ENCODE peak calls at places on chromosomes 5 and 9, in five cellular contexts. One of them, this sample, is unnamed.

GRCh38 chr9:105050296-105050695 is 122.3 kb upstream of the ABCA1 start:
- DNase-seq in left ventricle myocardium inferior: no peak
- DNase-seq in PC-3: peak; percentile 3
- DNase-seq in mesendoderm: no peak
- DNase-seq in foreskin keratinocyte: no peak
- DNase-seq in this sample: no peak

GRCh38 chr9:131627846-131628820 is 82.8 kb downstream of the PRRT1B start:
- DNase-seq in left ventricle myocardium inferior: no peak
- DNase-seq in PC-3: no peak
- DNase-seq in mesendoderm: no peak
- DNase-seq in foreskin keratinocyte: no peak
- DNase-seq in this sample: peak; percentile 59

GRCh38 chr5:155954739-155955445 is 372.1 kb upstream of the SGCD start:
- DNase-seq in left ventricle myocardium inferior: no peak
- DNase-seq in PC-3: no peak
- DNase-seq in mesendoderm: no peak
- DNase-seq in foreskin keratinocyte: no peak
- DNase-seq in this sample: no peak

GRCh38 chr5:45399041-45399440 is 297.1 kb downstream of the HCN1 start:
- DNase-seq in left ventricle myocardium inferior: no peak
- DNase-seq in PC-3: no peak
- DNase-seq in mesendoderm: peak; percentile 73
- DNase-seq in foreskin keratinocyte: no peak
- DNase-seq in this sample: no peak

GRCh38 chr5:163916376-163916775 is 411.0 kb downstream of the MAT2B start:
- DNase-seq in left ventricle myocardium inferior: no peak
- DNase-seq in PC-3: no peak
- DNase-seq in mesendoderm: no peak
- DNase-seq in foreskin keratinocyte: no peak
- DNase-seq in this sample: no peak

GRCh38 chr5:65480306-65480865 is 1.3 kb downstream of the ADAMTS6 start:
- DNase-seq in left ventricle myocardium inferior: peak; percentile 80
- DNase-seq in PC-3: peak; percentile 43
- DNase-seq in mesendoderm: peak; percentile 39
- DNase-seq in foreskin keratinocyte: peak; percentile 46
- DNase-seq in this sample: peak; percentile 79

GRCh38 chr9:38038307-38039089 is 30.5 kb downstream of the SHB start:
- DNase-seq in left ventricle myocardium inferior: no peak
- DNase-seq in PC-3: no peak
- DNase-seq in mesendoderm: peak; percentile 55
- DNase-seq in foreskin keratinocyte: no peak
- DNase-seq in this sample: peak; percentile 30

GRCh38 chr5:71586052-71586940 is 844 bp upstream of the MCCC2 start:
- DNase-seq in left ventricle myocardium inferior: no peak
- DNase-seq in PC-3: no peak
- DNase-seq in mesendoderm: no peak
- DNase-seq in foreskin keratinocyte: no peak
- DNase-seq in this sample: peak; percentile 21

GRCh38 chr5:149940077-149940574 is 4.5 kb downstream of the PDE6A start:
- DNase-seq in left ventricle myocardium inferior: no peak
- DNase-seq in PC-3: peak; percentile 42
- DNase-seq in mesendoderm: no peak
- DNase-seq in foreskin keratinocyte: no peak
- DNase-seq in this sample: no peak

GRCh38 chr9:4620046-4620765 is 41.9 kb upstream of the PLPP6 start:
- DNase-seq in left ventricle myocardium inferior: no peak
- DNase-seq in PC-3: peak; percentile 18
- DNase-seq in mesendoderm: peak; percentile 70
- DNase-seq in foreskin keratinocyte: peak; percentile 8
- DNase-seq in this sample: no peak

GRCh38 chr5:126031989-126032716 is 391.1 kb upstream of the GRAMD2B start:
- DNase-seq in left ventricle myocardium inferior: peak; percentile 68
- DNase-seq in PC-3: peak; percentile 25
- DNase-seq in mesendoderm: no peak
- DNase-seq in foreskin keratinocyte: no peak
- DNase-seq in this sample: peak; percentile 29

GRCh38 chr5:33772276-33772990 is 119.4 kb downstream of the ADAMTS12 start:
- DNase-seq in left ventricle myocardium inferior: no peak
- DNase-seq in PC-3: peak; percentile 50
- DNase-seq in mesendoderm: no peak
- DNase-seq in foreskin keratinocyte: peak; percentile 31
- DNase-seq in this sample: no peak

GRCh38 chr9:136519263-136520052 is 26.4 kb downstream of the NOTCH1 start:
- DNase-seq in left ventricle myocardium inferior: no peak
- DNase-seq in PC-3: no peak
- DNase-seq in mesendoderm: no peak
- DNase-seq in foreskin keratinocyte: no peak
- DNase-seq in this sample: no peak

DNA sequence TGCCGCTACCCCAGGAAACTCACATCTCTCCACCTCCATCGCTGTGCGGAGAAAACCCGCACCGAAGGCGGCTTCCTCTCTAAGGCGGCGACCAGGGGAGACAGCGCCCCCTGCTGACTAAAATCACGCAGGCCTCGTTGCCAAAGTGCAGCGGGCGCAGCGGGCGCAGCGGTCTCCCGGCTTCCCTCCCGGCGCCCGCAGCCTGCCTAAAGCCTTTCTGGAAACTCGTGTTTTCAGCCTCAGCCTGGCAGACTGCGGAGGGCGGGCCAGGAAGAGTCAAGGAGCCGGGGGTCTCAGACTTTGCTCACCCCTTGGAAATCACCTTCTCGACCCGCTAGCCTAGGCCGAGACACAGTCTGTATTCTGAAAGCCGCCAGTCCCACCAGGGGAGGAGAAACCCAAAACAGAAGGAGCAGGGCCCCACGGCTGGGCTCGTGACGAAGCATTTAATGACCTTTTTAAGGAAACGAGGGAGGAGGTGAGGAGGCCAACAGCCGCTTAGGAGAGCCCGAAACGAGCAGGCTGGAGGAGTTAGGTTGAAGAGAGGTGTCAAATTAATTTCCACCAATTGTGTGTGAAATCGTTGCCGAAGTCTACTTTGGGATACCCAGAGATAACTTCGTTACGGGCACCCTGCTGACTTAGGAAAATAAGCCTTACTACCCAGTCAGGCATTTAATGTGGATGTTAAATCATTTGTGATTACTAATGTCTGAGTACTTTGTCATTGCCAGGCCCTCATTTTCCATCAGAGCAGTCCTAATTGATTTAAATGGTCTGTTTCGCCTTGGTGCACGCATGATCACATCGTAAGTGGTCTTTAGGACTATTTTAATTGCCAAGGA is 7.3 kb upstream of the FOXB2 start:
- DNase-seq in left ventricle myocardium inferior: peak; percentile 53
- DNase-seq in PC-3: peak; percentile 17
- DNase-seq in mesendoderm: peak; percentile 90
- DNase-seq in foreskin keratinocyte: no peak
- DNase-seq in this sample: peak; percentile 90
- H3K4me1 ChIP-seq in left ventricle myocardium inferior: peaks cover 37% of the 10 kb centered on the region
- H3K4me1 ChIP-seq in PC-3: no peaks in the 10 kb centered on the region
- H3K4me1 ChIP-seq in mesendoderm: peaks cover 3% of the 10 kb centered on the region
- H3K4me1 ChIP-seq in foreskin keratinocyte: no peaks in the 10 kb centered on the region
- H3K4me1 ChIP-seq in this sample: peaks cover 18% of the 10 kb centered on the region

DNA sequence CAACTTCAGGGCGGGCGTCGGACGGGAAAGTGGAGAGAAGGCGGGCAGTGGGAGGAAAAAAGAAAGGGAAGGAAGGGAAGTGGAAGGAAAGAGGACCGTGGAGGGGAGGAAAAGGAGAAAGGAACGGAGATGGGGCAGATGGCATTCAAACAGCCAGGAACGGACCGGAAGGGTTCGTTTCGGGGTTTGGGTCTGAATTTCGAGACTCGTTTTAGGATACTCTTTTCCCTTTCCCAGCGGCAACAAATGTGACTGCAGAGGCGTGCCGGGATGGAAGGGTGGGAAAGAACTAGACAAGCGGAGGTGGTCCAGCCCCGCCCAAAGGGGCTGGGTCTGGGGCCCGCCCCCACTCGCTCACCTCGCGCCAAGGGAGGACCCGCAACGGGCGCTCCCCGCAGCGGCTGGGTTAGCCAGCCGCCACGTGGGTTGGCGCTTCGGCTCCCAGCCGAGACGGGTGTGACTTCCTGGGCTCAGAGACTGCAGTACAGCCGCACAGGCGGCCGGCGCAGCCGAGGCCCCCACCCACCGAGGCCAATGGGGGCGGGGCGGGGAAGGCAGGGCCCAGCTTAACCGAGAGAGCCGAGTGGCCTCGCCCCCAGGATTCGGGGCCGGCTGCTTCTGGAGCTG is 2.7 kb downstream of the VCAN start:
- DNase-seq in left ventricle myocardium inferior: peak; percentile 84
- DNase-seq in PC-3: peak; percentile 86
- DNase-seq in mesendoderm: peak; percentile 98
- DNase-seq in foreskin keratinocyte: peak; percentile 76
- DNase-seq in this sample: peak; percentile 88
- H3K4me1 ChIP-seq in left ventricle myocardium inferior: peaks cover 43% of the 10 kb centered on the region
- H3K4me1 ChIP-seq in PC-3: peaks cover 31% of the 10 kb centered on the region
- H3K4me1 ChIP-seq in mesendoderm: peaks cover 10% of the 10 kb centered on the region
- H3K4me1 ChIP-seq in foreskin keratinocyte: peaks cover 11% of the 10 kb centered on the region
- H3K4me1 ChIP-seq in this sample: peaks cover 11% of the 10 kb centered on the region

GRCh38 chr5:167835146-167835545 is 456.3 kb upstream of the WWC1 start:
- DNase-seq in left ventricle myocardium inferior: no peak
- DNase-seq in PC-3: no peak
- DNase-seq in mesendoderm: no peak
- DNase-seq in foreskin keratinocyte: no peak
- DNase-seq in this sample: no peak
- H3K4me1 ChIP-seq in left ventricle myocardium inferior: no peaks in the 10 kb centered on the region
- H3K4me1 ChIP-seq in PC-3: no peaks in the 10 kb centered on the region
- H3K4me1 ChIP-seq in mesendoderm: no peaks in the 10 kb centered on the region
- H3K4me1 ChIP-seq in foreskin keratinocyte: peaks cover 28% of the 10 kb centered on the region
- H3K4me1 ChIP-seq in this sample: no peaks in the 10 kb centered on the region

DNA sequence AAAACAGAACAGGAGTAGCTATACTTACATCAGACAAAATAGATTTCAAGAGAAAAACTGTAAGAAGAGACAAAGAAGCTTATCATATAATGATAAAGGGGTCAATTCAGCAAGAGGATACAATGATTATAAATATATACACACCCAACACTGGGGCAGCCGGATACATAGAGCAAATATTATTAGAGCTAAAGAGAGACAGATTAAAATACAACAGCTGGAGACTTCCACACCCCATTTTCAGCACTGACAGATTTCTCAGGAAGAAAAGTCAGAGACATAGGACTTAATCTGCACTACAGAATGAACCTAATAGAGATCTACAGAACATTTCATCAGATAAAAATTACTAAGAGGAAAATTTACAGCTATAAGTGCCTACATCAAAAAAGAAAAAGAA is 35.7 kb downstream of the OXCT1 start:
- DNase-seq in left ventricle myocardium inferior: no peak
- DNase-seq in PC-3: no peak
- DNase-seq in mesendoderm: no peak
- DNase-seq in foreskin keratinocyte: no peak
- DNase-seq in this sample: no peak
- H3K4me1 ChIP-seq in left ventricle myocardium inferior: peaks cover 27% of the 10 kb centered on the region
- H3K4me1 ChIP-seq in PC-3: peaks cover 15% of the 10 kb centered on the region
- H3K4me1 ChIP-seq in mesendoderm: no peaks in the 10 kb centered on the region
- H3K4me1 ChIP-seq in foreskin keratinocyte: no peaks in the 10 kb centered on the region
- H3K4me1 ChIP-seq in this sample: no peaks in the 10 kb centered on the region

GRCh38 chr9:93468763-93469456 is 15.5 kb upstream of the FAM120AOS start:
- DNase-seq in left ventricle myocardium inferior: no peak
- DNase-seq in PC-3: no peak
- DNase-seq in mesendoderm: peak; percentile 57
- DNase-seq in foreskin keratinocyte: no peak
- DNase-seq in this sample: peak; percentile 55
- H3K4me1 ChIP-seq in left ventricle myocardium inferior: peaks cover 76% of the 10 kb centered on the region
- H3K4me1 ChIP-seq in PC-3: peaks cover 34% of the 10 kb centered on the region
- H3K4me1 ChIP-seq in mesendoderm: peaks cover 19% of the 10 kb centered on the region
- H3K4me1 ChIP-seq in foreskin keratinocyte: peaks cover 30% of the 10 kb centered on the region
- H3K4me1 ChIP-seq in this sample: peaks cover 13% of the 10 kb centered on the region

GRCh38 chr5:6729400-6730310 is 16.4 kb downstream of the TENT4A start:
- DNase-seq in left ventricle myocardium inferior: peak; percentile 31
- DNase-seq in PC-3: no peak
- DNase-seq in mesendoderm: no peak
- DNase-seq in foreskin keratinocyte: no peak
- DNase-seq in this sample: no peak

GRCh38 chr5:6731465-6732237 is 18.4 kb downstream of the TENT4A start:
- DNase-seq in left ventricle myocardium inferior: no peak
- DNase-seq in PC-3: no peak
- DNase-seq in mesendoderm: no peak
- DNase-seq in foreskin keratinocyte: no peak
- DNase-seq in this sample: no peak

GRCh38 chr5:6728795-6729183 is 15.6 kb downstream of the TENT4A start:
- DNase-seq in left ventricle myocardium inferior: no peak
- DNase-seq in PC-3: no peak
- DNase-seq in mesendoderm: no peak
- DNase-seq in foreskin keratinocyte: no peak
- DNase-seq in this sample: no peak

GRCh38 chr5:6730807-6731206 is 17.6 kb downstream of the TENT4A start:
- DNase-seq in left ventricle myocardium inferior: no peak
- DNase-seq in PC-3: no peak
- DNase-seq in mesendoderm: no peak
- DNase-seq in foreskin keratinocyte: no peak
- DNase-seq in this sample: no peak

DNA sequence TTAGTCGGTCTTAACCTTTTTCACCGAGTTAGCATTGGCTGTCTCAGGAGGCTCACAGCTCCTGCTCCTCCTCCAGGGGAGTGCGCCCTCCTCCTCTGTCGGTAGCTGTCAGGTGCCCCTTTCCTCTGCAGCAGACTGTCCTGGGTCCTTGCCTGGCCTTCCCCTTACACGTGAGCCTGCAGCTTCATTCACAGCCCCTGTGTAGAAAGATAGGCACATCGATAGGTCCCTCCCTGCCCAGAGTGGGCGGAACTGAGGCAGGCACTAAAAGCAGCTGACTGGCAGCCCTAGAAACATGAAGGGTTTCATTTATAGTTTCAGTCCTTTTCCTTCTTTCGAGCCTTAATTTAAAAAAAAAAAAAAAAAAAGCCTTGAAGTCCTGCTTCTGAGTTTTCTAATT is 17.2 kb downstream of the TENT4A start:
- DNase-seq in left ventricle myocardium inferior: no peak
- DNase-seq in PC-3: no peak
- DNase-seq in mesendoderm: no peak
- DNase-seq in foreskin keratinocyte: no peak
- DNase-seq in this sample: no peak
- H3K4me1 ChIP-seq in left ventricle myocardium inferior: peaks cover 94% of the 10 kb centered on the region
- H3K4me1 ChIP-seq in PC-3: peaks cover 15% of the 10 kb centered on the region
- H3K4me1 ChIP-seq in mesendoderm: no peaks in the 10 kb centered on the region
- H3K4me1 ChIP-seq in foreskin keratinocyte: peaks cover 18% of the 10 kb centered on the region
- H3K4me1 ChIP-seq in this sample: peaks cover 18% of the 10 kb centered on the region

DNA sequence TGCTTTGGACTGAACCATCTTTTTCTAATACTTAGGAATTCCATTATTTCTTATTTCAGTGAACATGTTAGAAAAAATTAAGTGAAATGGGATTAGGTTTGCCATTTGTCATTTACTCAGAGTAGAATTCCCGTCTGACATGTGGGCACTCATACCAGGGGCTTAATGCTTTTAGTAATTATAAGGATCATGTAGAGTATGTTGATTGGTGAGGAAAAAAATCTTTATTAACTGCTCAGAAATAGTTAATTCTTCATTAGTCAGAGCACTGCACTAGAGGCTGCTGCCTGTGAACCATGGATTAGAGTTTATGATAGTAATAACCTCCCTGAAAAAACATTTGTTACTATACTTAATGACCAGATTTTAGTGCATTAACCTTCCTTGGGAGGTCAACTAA is 159.3 kb upstream of the ZNF608 start:
- DNase-seq in left ventricle myocardium inferior: no peak
- DNase-seq in PC-3: no peak
- DNase-seq in mesendoderm: no peak
- DNase-seq in foreskin keratinocyte: no peak
- DNase-seq in this sample: no peak
- H3K4me1 ChIP-seq in left ventricle myocardium inferior: peaks cover 59% of the 10 kb centered on the region
- H3K4me1 ChIP-seq in PC-3: peaks cover 6% of the 10 kb centered on the region
- H3K4me1 ChIP-seq in mesendoderm: peaks cover 15% of the 10 kb centered on the region
- H3K4me1 ChIP-seq in foreskin keratinocyte: no peaks in the 10 kb centered on the region
- H3K4me1 ChIP-seq in this sample: peaks cover 29% of the 10 kb centered on the region